ENCODE peak calls at places on chromosome 18, in eight cellular contexts. S is PC-9, F is GM23338, C is HCT116, T is SK-N-SH, D is Karpas-422, N is OCI-LY7, G is GM23248. I is an unnamed sample.
A peak's percentile ranks its signal among the peaks of the same experiment; 100 is the strongest.

GRCh38 chr18:63808125-63808524 is 32.9 kb downstream of the SERPINB7 start:
- DNase-seq in S (no peak), F (no peak), C (no peak), T (no peak), D (no peak), N (no peak), G (no peak), I (no peak)

GRCh38 chr18:58653814-58654509 is 17.3 kb upstream of the MALT1 start:
- DNase-seq in S (no peak), F (no peak), C (no peak), T (no peak), D (no peak), N (no peak), G (no peak), I (no peak)

GRCh38 chr18:8792688-8793316 is 87.4 kb downstream of the MTCL1 start:
- DNase-seq in S (no peak), F (no peak), C (no peak), T (no peak), D (no peak), N (no peak), G (no peak), I (no peak)

GRCh38 chr18:12254137-12254819 is at the start of gene CIDEA:
- DNase-seq in S (no peak), F (peak; percentile 80), C (no peak), T (no peak), D (no peak), N (no peak), G (peak; percentile 49), I (peak; percentile 50)

GRCh38 chr18:3873211-3873610 is 423.2 kb downstream of the TGIF1 start:
- DNase-seq in S (no peak), F (no peak), C (no peak), T (no peak), D (no peak), N (no peak), G (no peak), I (no peak)

GRCh38 chr18:6811816-6812215 is 82.3 kb downstream of the ARHGAP28 start:
- DNase-seq in S (no peak), F (no peak), C (no peak), T (no peak), D (no peak), N (no peak), G (no peak), I (no peak)

GRCh38 chr18:33495278-33495677 is 54.8 kb upstream of the CCDC178 start:
- DNase-seq in S (no peak), F (peak; percentile 82), C (no peak), T (peak; percentile 36), D (peak; percentile 49), N (peak; percentile 10), G (peak; percentile 5), I (peak; percentile 64)

GRCh38 chr18:58303363-58303762 is 259.3 kb downstream of the NEDD4L start:
- DNase-seq in S (no peak), F (no peak), C (no peak), T (no peak), D (no peak), N (no peak), G (no peak), I (no peak)

GRCh38 chr18:4068552-4069158 is 386.5 kb downstream of the DLGAP1 start:
- DNase-seq in S (peak; percentile 40), F (peak; percentile 81), C (peak; percentile 51), T (peak; percentile 24), D (peak; percentile 83), N (peak; percentile 67), G (peak; percentile 52), I (peak; percentile 75)

GRCh38 chr18:61896767-61897166 is 4.0 kb upstream of the RNF152 start:
- DNase-seq in S (no peak), F (no peak), C (no peak), T (peak; percentile 65), D (no peak), N (no peak), G (peak; percentile 73), I (peak; percentile 49)

GRCh38 chr18:35826477-35826876 is 146.0 kb upstream of the RMP24 start:
- DNase-seq in S (no peak), F (no peak), C (no peak), T (no peak), D (no peak), N (no peak), G (no peak), I (no peak)

GRCh38 chr18:11852048-11852341 is 782 bp downstream of the CHMP1B start:
- DNase-seq in S (no peak), F (no peak), C (no peak), T (no peak), D (no peak), N (no peak), G (peak; percentile 76), I (no peak)

GRCh38 chr18:58758606-58759005 is 87.3 kb downstream of the MALT1 start:
- DNase-seq in S (no peak), F (no peak), C (no peak), T (no peak), D (no peak), N (no peak), G (no peak), I (no peak)

GRCh38 chr18:58349650-58350049 is 279.2 kb downstream of the ALPK2 start:
- DNase-seq in S (no peak), F (no peak), C (no peak), T (no peak), D (no peak), N (no peak), G (no peak), I (no peak)

GRCh38 chr18:43271593-43272432 is 5.5 kb downstream of the SYT4 start:
- DNase-seq in S (peak; percentile 6), F (peak; percentile 67), C (peak; percentile 19), T (peak; percentile 10), D (peak; percentile 80), N (peak; percentile 16), G (peak; percentile 61), I (peak; percentile 59)

GRCh38 chr18:21513741-21514140 is 86.8 kb downstream of the ESCO1 start:
- DNase-seq in S (no peak), F (no peak), C (no peak), T (no peak), D (no peak), N (no peak), G (no peak), I (no peak)

GRCh38 chr18:58997811-58998337 is 133.2 kb downstream of the ZNF532 start:
- DNase-seq in S (no peak), F (no peak), C (no peak), T (no peak), D (no peak), N (no peak), G (peak; percentile 90), I (no peak)

GRCh38 chr18:22681912-22682311 is 251.2 kb upstream of the RBBP8 start:
- DNase-seq in S (no peak), F (no peak), C (no peak), T (no peak), D (no peak), N (no peak), G (no peak), I (no peak)

GRCh38 chr18:31506024-31506742 is 8.2 kb downstream of the DSG2 start:
- DNase-seq in S (no peak), F (peak; percentile 47), C (no peak), T (no peak), D (peak; percentile 56), N (no peak), G (peak; percentile 14), I (no peak)

DNA sequence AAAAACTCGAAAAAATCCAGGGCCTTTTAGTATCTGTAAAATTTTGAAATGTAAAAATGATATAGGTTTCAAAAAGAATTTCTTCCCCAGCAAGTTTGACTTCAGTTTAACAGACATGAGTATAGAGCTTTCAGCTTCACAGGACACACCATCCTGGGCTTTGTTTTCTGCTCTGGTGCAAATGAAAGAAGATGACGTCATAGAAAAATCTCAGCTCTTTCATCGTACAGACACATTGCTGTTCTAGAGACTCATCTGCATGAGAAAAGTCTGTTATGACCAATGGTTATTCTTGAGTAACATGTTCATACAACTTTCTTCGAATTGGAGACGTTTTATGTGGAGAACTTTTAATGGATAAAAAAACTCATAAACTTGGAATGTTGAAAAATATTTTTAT is 111.7 kb upstream of the DYNAP start:
- DNase-seq in S (no peak), F (peak; percentile 11), C (no peak), T (no peak), D (peak; percentile 57), N (no peak), G (peak; percentile 17), I (no peak)
- H2AFZ ChIP-seq in S (no peak overlapping the region), F (no peak overlapping the region), C (no peak overlapping the region), T (no peak overlapping the region), D (no peak overlapping the region), N (no peak overlapping the region), G (no peak overlapping the region), I (no peak overlapping the region)

GRCh38 chr18:48043166-48043565 is 112.7 kb upstream of the SMAD2 start:
- DNase-seq in S (no peak), F (no peak), C (no peak), T (no peak), D (no peak), N (no peak), G (no peak), I (no peak)
- H3K9me2 ChIP-seq in S (no peaks in the 10 kb centered on the region), F (no peaks in the 10 kb centered on the region), C (no peaks in the 10 kb centered on the region), T (no peaks in the 10 kb centered on the region), D (no peaks in the 10 kb centered on the region), N (no peaks in the 10 kb centered on the region), G (no peaks in the 10 kb centered on the region), I (no peaks in the 10 kb centered on the region)

GRCh38 chr18:77099501-77100370 is 32.8 kb downstream of the MBP start:
- DNase-seq in S (no peak), F (no peak), C (no peak), T (no peak), D (no peak), N (peak; percentile 65), G (no peak), I (no peak)

GRCh38 chr18:77102246-77103040 is 30.1 kb downstream of the MBP start:
- DNase-seq in S (no peak), F (no peak), C (no peak), T (peak; percentile 53), D (peak; percentile 85), N (peak; percentile 58), G (peak; percentile 87), I (no peak)

GRCh38 chr18:77100751-77101355 is 31.7 kb downstream of the MBP start:
- DNase-seq in S (peak; percentile 29), F (no peak), C (no peak), T (no peak), D (no peak), N (no peak), G (peak; percentile 7), I (no peak)

GRCh38 chr18:77103181-77103875 is 29.3 kb downstream of the MBP start:
- DNase-seq in S (no peak), F (no peak), C (no peak), T (no peak), D (no peak), N (no peak), G (peak; percentile 63), I (no peak)

GRCh38 chr18:77101410-77102245 is 31.0 kb downstream of the MBP start:
- DNase-seq in S (peak; percentile 85), F (peak; percentile 38), C (peak; percentile 89), T (peak; percentile 55), D (peak; percentile 74), N (peak; percentile 44), G (peak; percentile 95), I (peak; percentile 72)
- H3K4me1 ChIP-seq in S (peaks cover 52% of the 10 kb centered on the region), F (peaks cover 41% of the 10 kb centered on the region), C (peaks cover 73% of the 10 kb centered on the region), T (peaks cover 39% of the 10 kb centered on the region), D (peaks cover 91% of the 10 kb centered on the region), N (peaks cover 84% of the 10 kb centered on the region), G (peaks cover 52% of the 10 kb centered on the region), I (peaks cover 43% of the 10 kb centered on the region)

DNA sequence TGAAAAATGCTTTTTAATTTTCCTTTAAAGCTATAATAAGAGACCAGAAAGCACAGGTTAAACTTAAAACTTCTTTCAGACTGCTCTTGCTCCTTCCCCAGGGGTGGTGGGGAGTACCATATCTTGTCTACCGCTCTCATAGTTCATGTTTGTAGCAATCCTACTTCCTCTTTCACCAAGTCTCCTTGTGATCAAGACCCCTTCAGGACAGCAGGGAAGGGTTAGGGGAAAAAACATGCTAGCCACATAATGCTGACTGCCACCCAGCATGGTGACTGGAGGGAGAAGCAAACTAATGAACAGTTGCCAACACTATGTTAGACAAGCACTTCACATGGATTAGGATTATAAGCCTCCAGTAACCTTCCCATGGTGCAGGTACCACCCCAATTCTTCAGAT is 8.6 kb downstream of the MYO5B start:
- DNase-seq in S (no peak), F (no peak), C (no peak), T (no peak), D (no peak), N (no peak), G (no peak), I (no peak)
- H2AFZ ChIP-seq in S (no peak overlapping the region), F (no peak overlapping the region), C (no peak overlapping the region), T (no peak overlapping the region), D (no peak overlapping the region), N (no peak overlapping the region), G (no peak overlapping the region), I (no peak overlapping the region)

I was measured in hepatocyte.